ENCODE peak calls at places on chromosomes 5 and 9, in seven cellular contexts. G is upper lobe of right lung, Y is HepG2, J is pancreas, N is left lung, I is body of pancreas, T is RWPE2. B is an unnamed sample.

GRCh38 chr5:93800988-93801811 is 59.8 kb upstream of the POU5F2 start:
- ATAC-seq in N (peak), I (peak), Y (peak), J (peak), G (peak), T (peak), B (no peak)

GRCh38 chr9:94950733-94951590 is 224.5 kb downstream of the AOPEP start:
- ATAC-seq in I (peak), T (peak), J (peak), N (peak), G (peak), Y (peak), B (no peak)

GRCh38 chr9:13915591-13916301 is 398.2 kb downstream of the NFIB start:
- ATAC-seq in I (no peak), J (no peak), Y (no peak), T (no peak), N (no peak), G (no peak), B (no peak)

GRCh38 chr9:20551236-20551635 is 71.1 kb downstream of the MLLT3 start:
- ATAC-seq in N (peak), T (peak), G (peak), J (peak), I (peak), Y (no peak), B (no peak)

GRCh38 chr9:135945969-135946368 is 15.2 kb downstream of the UBAC1 start:
- ATAC-seq in J (no peak), G (no peak), T (no peak), N (no peak), I (no peak), Y (no peak), B (no peak)

GRCh38 chr5:176402684-176403083 is 13.7 kb downstream of the CLTB start:
- ATAC-seq in I (no peak), Y (peak), J (no peak), T (no peak), N (no peak), G (no peak), B (no peak)

GRCh38 chr9:34456746-34457145 is 1.6 kb downstream of the FAM219A start:
- ATAC-seq in I (no peak), G (no peak), T (no peak), J (no peak), Y (no peak), N (no peak), B (no peak)

GRCh38 chr9:132267660-132268059 is 87.1 kb downstream of the SETX start:
- ATAC-seq in N (no peak), J (no peak), T (no peak), I (no peak), G (no peak), Y (no peak), B (no peak)

GRCh38 chr9:106980551-106981101 is 117.7 kb downstream of the ZNF462 start:
- ATAC-seq in J (no peak), T (no peak), G (no peak), Y (no peak), I (no peak), N (no peak), B (no peak)

GRCh38 chr9:122125891-122126331 is 32.8 kb upstream of the TTLL11 start:
- ATAC-seq in J (peak), G (peak), N (peak), T (peak), I (no peak), Y (peak), B (no peak)

GRCh38 chr5:158925314-158925713 is 174.4 kb downstream of the EBF1 start:
- ATAC-seq in Y (no peak), I (no peak), G (no peak), T (no peak), J (no peak), N (no peak), B (no peak)

GRCh38 chr5:154189256-154189818 is 1.2 kb upstream of the GALNT10 start:
- ATAC-seq in G (peak), I (peak), Y (peak), N (peak), T (peak), J (peak), B (no peak)

GRCh38 chr5:57664700-57665099 is 182.1 kb upstream of the ACTBL2 start:
- ATAC-seq in G (peak), Y (no peak), I (no peak), T (no peak), N (peak), J (no peak), B (no peak)

GRCh38 chr5:174827521-174827920 is 103.1 kb downstream of the MSX2 start:
- ATAC-seq in G (no peak), I (no peak), J (no peak), N (no peak), Y (no peak), T (peak), B (no peak)

GRCh38 chr5:152532714-152533113 is 127.6 kb upstream of the NMUR2 start:
- ATAC-seq in T (peak), N (peak), G (peak), J (peak), I (no peak), Y (peak), B (no peak)

GRCh38 chr5:68086857-68087256 is 128.7 kb upstream of the PIK3R1 start:
- ATAC-seq in G (no peak), J (no peak), I (no peak), Y (no peak), T (no peak), N (peak), B (peak)

GRCh38 chr9:125143377-125144090 is at the start of gene SCAI:
- ATAC-seq in I (peak), N (peak), G (peak), J (peak), Y (peak), T (peak), B (peak)

GRCh38 chr9:26321935-26322334 is 570.7 kb downstream of the CAAP1 start:
- ATAC-seq in N (no peak), I (no peak), Y (no peak), T (no peak), G (no peak), J (no peak), B (no peak)

GRCh38 chr5:110909415-110909814 is 162.1 kb upstream of the TSLP start:
- ATAC-seq in T (no peak), N (no peak), G (no peak), Y (no peak), J (no peak), I (no peak), B (no peak)

GRCh38 chr5:123937230-123937629 is 425.3 kb downstream of the CSNK1G3 start:
- ATAC-seq in Y (peak), J (no peak), G (peak), T (no peak), I (no peak), N (peak), B (no peak)

GRCh38 chr5:178832618-178833201 is 27.0 kb upstream of the ZNF354B start:
- ATAC-seq in G (no peak), T (no peak), I (no peak), Y (no peak), N (no peak), J (no peak), B (no peak)

GRCh38 chr5:131756942-131757341 is 39.9 kb downstream of the FNIP1 start:
- ATAC-seq in N (no peak), J (no peak), G (no peak), Y (no peak), T (no peak), I (no peak), B (no peak)

GRCh38 chr9:87490225-87490624 is 7.4 kb upstream of the DAPK1 start:
- ATAC-seq in J (no peak), I (no peak), G (no peak), N (no peak), Y (no peak), T (no peak), B (no peak)

GRCh38 chr5:176690911-176691310 is 43.6 kb downstream of the TSPAN17 start:
- ATAC-seq in T (no peak), I (no peak), J (no peak), G (no peak), N (no peak), Y (no peak), B (no peak)

GRCh38 chr9:134642385-134643181 is 980 bp downstream of the COL5A1 start:
- ATAC-seq in T (peak), J (no peak), I (no peak), G (peak), N (peak), Y (no peak), B (peak)

GRCh38 chr5:26563979-26564378 is 474.4 kb downstream of the CDH9 start:
- ATAC-seq in Y (no peak), G (no peak), J (no peak), N (no peak), T (no peak), I (no peak), B (no peak)

GRCh38 chr9:129163753-129164152 is 14.3 kb downstream of the IER5L start:
- ATAC-seq in J (no peak), N (no peak), T (no peak), I (no peak), Y (peak), G (no peak), B (peak)

GRCh38 chr9:109086221-109086620 is 33.5 kb downstream of the TMEM245 start:
- ATAC-seq in N (peak), G (peak), T (peak), J (no peak), I (no peak), Y (peak), B (no peak)

GRCh38 chr9:75086443-75087278 is 1.3 kb downstream of the NMRK1 start:
- ATAC-seq in G (no peak), T (no peak), Y (no peak), J (peak), I (no peak), N (no peak), B (no peak)

GRCh38 chr5:33892419-33893151 is 795 bp upstream of the ADAMTS12 start:
- ATAC-seq in Y (no peak), J (peak), G (no peak), I (peak), T (peak), N (peak), B (peak)

GRCh38 chr5:59436364-59437158 is 457.0 kb downstream of the PDE4D start:
- ATAC-seq in J (no peak), G (no peak), N (no peak), Y (no peak), I (no peak), T (no peak), B (no peak)

GRCh38 chr5:124474821-124475220 is 271.6 kb downstream of the ZNF608 start:
- ATAC-seq in T (no peak), N (no peak), I (no peak), J (no peak), Y (no peak), G (no peak), B (no peak)

GRCh38 chr9:84667571-84668203 is 1.8 kb upstream of the NTRK2 start:
- ATAC-seq in Y (peak), J (peak), G (no peak), N (peak), I (peak), T (no peak), B (no peak)
- TF ChIP-seq CTCF in Y (no peak), J (peak), G (peak), N (no peak), I (peak), T (no peak), B (peak)

GRCh38 chr9:98432134-98432533 is 176.7 kb upstream of the TBC1D2 start:
- ATAC-seq in Y (no peak), I (no peak), G (no peak), J (no peak), T (no peak), N (no peak), B (no peak)
- H3K4me3 ChIP-seq in Y (no peak), I (no peak), G (no peak), J (no peak), T (no peak), N (no peak), B (no peak)

GRCh38 chr5:139670369-139671095 is 22.4 kb downstream of the CXXC5 start:
- ATAC-seq in T (no peak), J (peak), Y (peak), I (peak), N (peak), G (no peak), B (no peak)
- TF ChIP-seq CTCF in T (peak), J (no peak), Y (peak), I (peak), N (no peak), G (peak), B (no peak)

DNA sequence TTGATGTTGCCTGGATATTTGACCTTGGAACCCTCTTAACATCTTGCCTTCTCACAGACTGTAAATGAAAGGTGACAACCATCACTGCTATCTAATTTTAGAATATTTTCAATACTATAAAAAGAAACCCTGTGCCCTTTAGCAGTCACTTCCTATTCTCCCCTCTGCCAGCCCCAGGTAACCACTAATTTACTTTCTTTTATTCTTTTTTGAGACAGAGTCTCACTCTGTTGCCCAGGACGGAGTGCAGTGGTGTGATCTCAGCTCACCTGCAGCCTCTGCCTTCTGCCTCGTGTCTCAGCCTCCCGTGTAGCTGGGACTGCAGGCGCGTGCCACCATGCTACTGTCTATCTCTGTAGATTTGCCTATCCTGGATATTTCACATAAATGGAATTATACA is 43.6 kb downstream of the FRMPD1 start:
- ATAC-seq in Y (no peak), T (no peak), I (no peak), N (no peak), J (no peak), G (no peak), B (no peak)
- H3K4me3 ChIP-seq in Y (no peak), T (no peak), I (no peak), N (no peak), J (no peak), G (no peak), B (no peak)

DNA sequence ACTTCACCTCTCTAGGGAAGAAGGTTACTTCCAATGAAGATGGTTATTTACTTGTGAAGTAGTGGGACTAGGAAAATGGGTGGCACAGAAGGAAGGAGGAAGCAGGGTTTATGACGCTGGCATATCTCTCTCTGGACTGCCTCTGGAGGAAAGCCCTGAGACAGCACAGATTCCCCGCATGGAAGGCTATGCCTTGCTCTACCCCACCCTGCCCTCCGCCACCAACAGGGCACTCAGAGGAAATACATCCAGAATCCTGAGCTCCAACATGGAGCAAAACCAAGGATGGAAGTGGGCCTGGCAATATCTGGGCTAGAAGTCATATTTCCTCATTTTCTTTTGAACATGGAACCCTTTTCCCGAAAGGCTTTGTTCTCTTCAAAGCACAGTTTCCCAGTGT is 346.9 kb downstream of the ZSWIM6 start:
- ATAC-seq in G (no peak), Y (peak), I (no peak), T (peak), N (no peak), J (no peak), B (no peak)
- TF ChIP-seq CTCF in G (no peak), Y (no peak), I (no peak), T (no peak), N (no peak), J (no peak), B (no peak)

GRCh38 chr5:43007246-43007910 is 32.7 kb downstream of the ANXA2R start:
- ATAC-seq in Y (peak), T (peak), N (peak), I (peak), G (peak), J (peak), B (peak)

GRCh38 chr5:43010956-43011355 is 29.2 kb downstream of the ANXA2R start:
- ATAC-seq in I (no peak), Y (no peak), J (no peak), G (no peak), T (no peak), N (no peak), B (no peak)

GRCh38 chr5:43008369-43009158 is 31.6 kb downstream of the ANXA2R start:
- ATAC-seq in N (peak), Y (peak), I (peak), G (peak), J (peak), T (peak), B (peak)

GRCh38 chr5:43007911-43008368 is 32.2 kb downstream of the ANXA2R start:
- ATAC-seq in I (peak), J (peak), T (peak), N (peak), G (peak), Y (peak), B (peak)

GRCh38 chr5:43006411-43007202 is 33.5 kb downstream of the ANXA2R start:
- ATAC-seq in T (no peak), J (no peak), N (no peak), Y (no peak), I (no peak), G (no peak), B (no peak)
- H3K4me3 ChIP-seq in T (no peak), J (no peak), N (no peak), Y (no peak), I (no peak), G (peak), B (no peak)

DNA sequence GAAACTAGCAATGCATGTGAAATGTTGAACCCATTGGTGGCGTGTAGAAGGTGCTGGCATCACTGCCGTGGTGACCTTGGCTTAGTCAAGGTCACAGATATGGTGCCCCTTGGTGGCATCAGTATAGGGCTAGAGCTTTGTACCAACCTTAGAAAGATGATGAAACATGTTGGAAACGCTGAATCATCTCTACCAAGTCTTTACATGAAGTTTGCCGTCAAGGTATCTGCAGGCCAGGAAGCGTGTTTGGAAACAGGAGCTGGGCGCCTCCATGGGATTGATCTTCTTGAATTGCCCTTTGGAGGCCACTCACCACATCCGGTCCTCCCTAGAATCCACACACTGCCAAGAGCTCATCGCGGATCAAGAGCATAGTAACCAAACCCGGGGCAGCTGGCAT is 16.9 kb upstream of the BOD1 start:
- ATAC-seq in G (no peak), Y (no peak), T (peak), N (no peak), J (no peak), I (no peak), B (no peak)
- TF ChIP-seq CTCF in G (no peak), Y (no peak), T (no peak), N (no peak), J (no peak), I (no peak), B (no peak)

DNA sequence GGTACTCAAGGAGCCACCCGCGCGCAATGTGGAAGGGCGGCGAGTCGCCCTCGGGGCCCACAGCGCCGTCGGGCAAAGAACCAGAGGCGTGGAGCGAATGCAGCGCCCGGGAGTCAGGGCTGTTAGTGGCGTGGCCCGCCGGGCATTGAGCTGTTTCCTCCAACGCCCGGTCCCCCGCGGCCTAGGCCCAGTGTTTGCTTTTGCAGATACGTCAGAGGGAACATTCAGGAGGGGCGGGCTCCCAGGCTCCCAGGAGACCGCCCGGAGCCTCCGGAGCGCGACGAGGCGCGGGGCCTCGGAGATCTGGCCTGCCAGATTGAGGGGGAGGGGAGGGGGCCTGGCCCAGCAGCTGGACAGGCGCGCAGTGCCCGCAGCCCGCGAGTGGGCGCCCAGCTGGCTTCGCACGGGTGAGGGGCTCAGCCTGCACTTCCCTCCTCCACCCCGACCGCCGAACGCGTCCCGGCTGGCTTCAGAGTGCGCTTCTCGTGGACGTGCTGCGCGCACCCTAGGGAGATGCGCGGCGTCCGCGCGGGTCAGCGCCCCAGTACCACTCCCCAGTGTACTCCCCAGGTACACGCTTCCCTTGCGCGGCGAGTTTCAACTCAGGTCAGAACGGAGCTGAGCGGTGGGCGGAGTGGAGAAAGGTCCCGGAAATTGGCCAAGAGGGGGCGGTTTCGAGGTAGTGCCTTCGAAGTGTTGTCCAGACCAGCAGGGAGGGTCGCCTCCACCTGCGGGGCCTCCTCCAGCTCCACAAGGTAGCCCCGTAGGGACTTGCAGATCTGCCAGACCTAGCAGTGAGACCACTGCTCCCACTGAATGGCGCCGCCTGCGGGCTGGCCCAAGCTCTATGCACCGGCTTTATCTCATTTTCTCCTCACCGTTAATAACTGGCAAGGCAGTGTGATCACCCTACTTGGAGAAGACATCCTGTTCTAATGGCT is 130.4 kb downstream of the TMEM174 start:
- ATAC-seq in Y (no peak), I (peak), T (no peak), G (peak), N (peak), J (peak), B (no peak)
- H3K4me3 ChIP-seq in Y (no peak), I (no peak), T (no peak), G (no peak), N (no peak), J (peak), B (peak)

GRCh38 chr9:113993838-113994540 is 84.1 kb downstream of the AMBP start:
- ATAC-seq in I (peak), Y (no peak), G (peak), N (peak), T (peak), J (peak), B (peak)
- TF ChIP-seq CTCF in I (peak), Y (no peak), G (no peak), N (no peak), T (no peak), J (no peak), B (no peak)